ENCODE peak calls at places on chromosomes 1 and 21, in five cellular contexts. O, C, H, J and R are unnamed samples.

GRCh38 chr1:242401937-242402336 is 122.6 kb downstream of the PLD5 start:
- DNase-seq in O (no peak), C (peak; percentile 33), H (no peak), J (no peak), R (no peak)

GRCh38 chr1:40036574-40036973 is 4.0 kb upstream of the CAP1 start:
- DNase-seq in O (no peak), C (peak; percentile 27), H (no peak), J (no peak), R (no peak)

GRCh38 chr1:162335126-162335525 is 41.5 kb downstream of the SPATA46 start:
- DNase-seq in O (no peak), C (no peak), H (no peak), J (no peak), R (no peak)

GRCh38 chr1:2926447-2927055 is 94.7 kb upstream of the ACTRT2 start:
- DNase-seq in O (no peak), C (no peak), H (peak; percentile 1), J (no peak), R (no peak)

GRCh38 chr1:32992489-32993214 is 28.0 kb upstream of the RNF19B start:
- DNase-seq in O (peak; percentile 93), C (no peak), H (peak; percentile 97), J (peak; percentile 87), R (peak; percentile 82)

GRCh38 chr1:31683997-31684396 is 19.8 kb downstream of the COL16A1 start:
- DNase-seq in O (no peak), C (peak; percentile 55), H (peak; percentile 41), J (peak; percentile 68), R (peak; percentile 52)

GRCh38 chr1:78586572-78586971 is 33.7 kb upstream of the IFI44L start:
- DNase-seq in O (no peak), C (no peak), H (no peak), J (no peak), R (no peak)

GRCh38 chr1:93712741-93713140 is 31.1 kb upstream of the BCAR3 start:
- DNase-seq in O (no peak), C (no peak), H (peak; percentile 31), J (no peak), R (no peak)

GRCh38 chr1:54811066-54811465 is 9.9 kb upstream of the TTC22 start:
- DNase-seq in O (no peak), C (no peak), H (no peak), J (peak; percentile 29), R (no peak)

GRCh38 chr1:154595621-154596020 is 12.4 kb downstream of the ADAR start:
- DNase-seq in O (no peak), C (no peak), H (no peak), J (no peak), R (no peak)

GRCh38 chr1:209335090-209335692 is 248.3 kb upstream of the CAMK1G start:
- DNase-seq in O (no peak), C (peak; percentile 59), H (peak; percentile 84), J (no peak), R (peak; percentile 39)

GRCh38 chr1:5836776-5837440 is 155.3 kb downstream of the NPHP4 start:
- DNase-seq in O (no peak), C (no peak), H (no peak), J (no peak), R (no peak)

GRCh38 chr1:101833312-101833711 is 163.4 kb downstream of the OLFM3 start:
- DNase-seq in O (no peak), C (no peak), H (peak; percentile 10), J (no peak), R (no peak)

GRCh38 chr1:21868482-21868881 is 56.4 kb downstream of the LDLRAD2 start:
- DNase-seq in O (no peak), C (no peak), H (no peak), J (no peak), R (no peak)

GRCh38 chr1:180611016-180611930 is 20.5 kb upstream of the XPR1 start:
- DNase-seq in O (no peak), C (no peak), H (no peak), J (no peak), R (no peak)

GRCh38 chr1:203038217-203038741 is 12.0 kb downstream of the PPFIA4 start:
- DNase-seq in O (no peak), C (no peak), H (no peak), J (no peak), R (peak; percentile 9)

GRCh38 chr1:29639156-29639736 is 402.9 kb downstream of the PTPRU start:
- DNase-seq in O (peak; percentile 78), C (no peak), H (no peak), J (no peak), R (no peak)
- H3K27ac ChIP-seq in O (no peak overlapping the region), C (no peak overlapping the region), H (no peak overlapping the region), J (no peak overlapping the region), R (no peak overlapping the region)

GRCh38 chr21:46118871-46119564 is 21.1 kb downstream of the COL6A2 start:
- DNase-seq in O (no peak), C (peak; percentile 26), H (no peak), J (peak; percentile 45), R (peak; percentile 8)
- H3K27ac ChIP-seq in O (peak overlapping the region; percentile 44), C (no peak overlapping the region), H (no peak overlapping the region), J (no peak overlapping the region), R (no peak overlapping the region)

DNA sequence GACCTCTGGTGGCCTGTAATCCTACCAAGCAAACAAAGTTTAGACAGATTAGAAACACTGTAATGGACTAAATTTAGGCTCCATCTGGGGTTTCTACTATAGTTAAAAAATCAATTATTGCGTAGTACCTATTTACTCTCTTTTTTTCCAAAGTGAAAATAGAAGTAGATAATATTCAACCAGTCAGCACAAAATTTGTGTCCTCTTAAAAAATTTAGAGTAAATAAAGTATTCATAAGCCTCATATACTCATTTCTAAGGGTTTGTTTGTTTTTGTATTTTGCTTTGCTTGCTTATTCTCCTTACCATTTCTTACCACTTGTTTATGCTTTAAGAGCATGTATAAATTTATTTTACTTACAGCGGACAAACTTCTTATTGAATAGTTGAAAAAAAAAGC is 54.5 kb downstream of the NCAM2 start:
- DNase-seq in O (no peak), C (no peak), H (no peak), J (no peak), R (no peak)
- H3K27ac ChIP-seq in O (no peak overlapping the region), C (no peak overlapping the region), H (no peak overlapping the region), J (no peak overlapping the region), R (no peak overlapping the region)

GRCh38 chr1:85677656-85678055 is 30.6 kb downstream of the ZNHIT6 start:
- DNase-seq in O (no peak), C (no peak), H (no peak), J (no peak), R (no peak)

GRCh38 chr1:85681087-85681486 is 27.1 kb downstream of the ZNHIT6 start:
- DNase-seq in O (no peak), C (no peak), H (no peak), J (no peak), R (no peak)

GRCh38 chr1:85678193-85678592 is 30.0 kb downstream of the ZNHIT6 start:
- DNase-seq in O (no peak), C (no peak), H (no peak), J (no peak), R (no peak)

GRCh38 chr1:85683292-85684025 is 24.8 kb downstream of the ZNHIT6 start:
- DNase-seq in O (no peak), C (no peak), H (no peak), J (no peak), R (no peak)
- H3K27ac ChIP-seq in O (no peak overlapping the region), C (no peak overlapping the region), H (no peak overlapping the region), J (no peak overlapping the region), R (no peak overlapping the region)

DNA sequence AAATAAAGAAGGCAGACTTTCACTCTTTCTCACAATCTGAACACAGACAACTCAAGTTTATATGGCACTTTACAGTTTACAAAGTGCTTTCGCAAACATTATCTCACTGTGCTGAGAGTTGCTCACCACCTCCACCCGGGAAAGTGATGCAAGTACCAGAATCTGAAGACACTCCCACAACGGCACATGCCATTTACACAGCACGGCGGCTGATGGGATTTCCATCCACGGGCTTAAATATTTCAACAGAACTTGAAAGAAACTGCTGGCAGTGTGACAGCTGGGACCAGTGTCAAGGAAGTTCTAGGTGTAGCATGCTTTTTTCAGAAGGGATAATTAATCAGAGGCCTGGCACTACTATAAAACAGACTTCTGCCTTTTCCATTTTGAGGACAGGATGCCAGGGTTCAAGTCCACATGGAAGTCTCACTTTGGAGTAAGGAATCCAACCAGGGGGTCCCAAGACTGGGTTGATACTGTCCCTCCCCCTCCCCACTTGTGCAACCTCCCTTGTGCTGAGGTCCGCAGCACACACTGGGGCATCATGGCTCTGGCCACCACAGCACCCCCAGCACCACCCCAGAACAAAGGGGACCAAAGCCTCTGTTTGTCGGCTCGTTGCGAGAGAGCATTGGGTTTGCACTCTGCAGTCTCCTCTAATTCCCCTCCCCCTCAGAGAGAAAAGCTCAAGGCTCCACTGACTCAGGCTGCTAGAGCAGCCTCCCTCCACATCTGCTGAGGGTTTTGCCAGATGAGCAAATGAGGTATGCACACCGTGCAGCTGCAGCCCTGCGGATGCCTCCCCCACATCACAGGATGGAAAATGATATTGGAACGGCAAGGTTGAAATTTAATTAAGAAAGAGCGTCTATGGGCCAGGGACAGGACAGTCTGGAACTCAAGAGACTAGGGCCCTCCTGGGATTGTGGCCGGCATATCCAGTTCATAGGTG is 154.9 kb downstream of the TGFBR3 start:
- DNase-seq in O (peak; percentile 96), C (no peak), H (no peak), J (no peak), R (no peak)
- H3K27ac ChIP-seq in O (peak overlapping the region; percentile 90), C (no peak overlapping the region), H (no peak overlapping the region), J (no peak overlapping the region), R (no peak overlapping the region)

GRCh38 chr1:81804320-81804719 is 3.6 kb downstream of the ADGRL2 start:
- DNase-seq in O (no peak), C (no peak), H (peak; percentile 67), J (no peak), R (no peak)

GRCh38 chr1:81805537-81806431 is 5.0 kb downstream of the ADGRL2 start:
- DNase-seq in O (no peak), C (no peak), H (no peak), J (no peak), R (no peak)

GRCh38 chr1:81803423-81804103 is 2.8 kb downstream of the ADGRL2 start:
- DNase-seq in O (no peak), C (peak; percentile 14), H (peak; percentile 88), J (no peak), R (peak; percentile 21)

GRCh38 chr1:81808760-81809159 is 8.0 kb downstream of the ADGRL2 start:
- DNase-seq in O (no peak), C (peak; percentile 55), H (peak; percentile 94), J (no peak), R (peak; percentile 54)

GRCh38 chr1:81806432-81806770 is 5.7 kb downstream of the ADGRL2 start:
- DNase-seq in O (no peak), C (no peak), H (no peak), J (no peak), R (no peak)
- H3K27ac ChIP-seq in O (no peak overlapping the region), C (peak overlapping the region; percentile 53), H (no peak overlapping the region), J (no peak overlapping the region), R (peak overlapping the region; percentile 96)

GRCh38 chr21:29342394-29342957 is 43.8 kb downstream of the BACH1 start:
- DNase-seq in O (no peak), C (peak; percentile 14), H (no peak), J (no peak), R (no peak)

GRCh38 chr21:29338256-29338655 is 39.5 kb downstream of the BACH1 start:
- DNase-seq in O (no peak), C (no peak), H (no peak), J (no peak), R (no peak)

GRCh38 chr21:29335720-29336119 is 37.0 kb downstream of the BACH1 start:
- DNase-seq in O (no peak), C (no peak), H (no peak), J (no peak), R (no peak)

GRCh38 chr21:29343517-29343916 is 44.8 kb downstream of the BACH1 start:
- DNase-seq in O (no peak), C (no peak), H (no peak), J (no peak), R (no peak)

GRCh38 chr21:29340228-29340627 is 41.5 kb downstream of the BACH1 start:
- DNase-seq in O (no peak), C (no peak), H (no peak), J (no peak), R (no peak)
- H3K27ac ChIP-seq in O (no peak overlapping the region), C (no peak overlapping the region), H (no peak overlapping the region), J (no peak overlapping the region), R (no peak overlapping the region)